ENCODE peak calls at places on chromosome 4, in nine cellular contexts. J is K562, P is ovary, M is heart left ventricle, C is vagina, K is right lobe of liver, N is HCT116, T is IMR-90, W is tibial nerve. H is an unnamed sample. For H3K27me3, the result is how much of the 10 kb centered on the place peaks cover.

GRCh38 chr4:118821590-118822293 is 14.2 kb downstream of the SEC24D start:
- DNase-seq in J (no peak), P (no peak), M (no peak), C (no peak), K (peak), N (no peak), T (no peak), W (no peak), H (no peak)

GRCh38 chr4:102642571-102643298 is 118.0 kb downstream of the MANBA start:
- DNase-seq in J (no peak), P (no peak), M (no peak), C (no peak), K (no peak), N (no peak), T (peak), W (no peak), H (no peak)

GRCh38 chr4:21470531-21470930 is 478.0 kb downstream of the KCNIP4 start:
- DNase-seq in J (no peak), P (no peak), M (no peak), C (no peak), K (no peak), N (no peak), T (no peak), W (no peak), H (no peak)

GRCh38 chr4:188328966-188329365 is 189.7 kb downstream of the TRIML1 start:
- DNase-seq in J (no peak), P (no peak), M (no peak), C (no peak), K (no peak), N (no peak), T (no peak), W (no peak), H (no peak)

GRCh38 chr4:82360298-82361177 is 13.3 kb downstream of the HNRNPD start:
- DNase-seq in J (peak), P (no peak), M (no peak), C (no peak), K (no peak), N (no peak), T (peak), W (peak), H (no peak)

GRCh38 chr4:164888096-164888495 is 11.1 kb downstream of the APELA start:
- DNase-seq in J (no peak), P (no peak), M (no peak), C (no peak), K (no peak), N (no peak), T (no peak), W (no peak), H (peak)

GRCh38 chr4:22689428-22689827 is 3.3 kb upstream of the GBA3 start:
- DNase-seq in J (no peak), P (no peak), M (no peak), C (no peak), K (no peak), N (no peak), T (no peak), W (no peak), H (no peak)

GRCh38 chr4:183430317-183430986 is 14.0 kb upstream of the CDKN2AIP start:
- DNase-seq in J (no peak), P (no peak), M (no peak), C (peak), K (no peak), N (no peak), T (no peak), W (no peak), H (no peak)

GRCh38 chr4:47643845-47644244 is 158.8 kb downstream of the ATP10D start:
- DNase-seq in J (no peak), P (no peak), M (no peak), C (no peak), K (no peak), N (no peak), T (no peak), W (no peak), H (no peak)

GRCh38 chr4:128528793-128529553 is 241.4 kb upstream of the PGRMC2 start:
- DNase-seq in J (no peak), P (no peak), M (peak), C (no peak), K (no peak), N (peak), T (peak), W (peak), H (no peak)

GRCh38 chr4:33149658-33150057 is 2429.5 kb downstream of the PCDH7 start:
- DNase-seq in J (no peak), P (no peak), M (no peak), C (no peak), K (no peak), N (no peak), T (no peak), W (no peak), H (no peak)

GRCh38 chr4:38190717-38191178 is 230.6 kb downstream of the PTTG2 start:
- DNase-seq in J (no peak), P (peak), M (peak), C (no peak), K (no peak), N (no peak), T (peak), W (no peak), H (no peak)

GRCh38 chr4:110005461-110006056 is 92.9 kb downstream of the EGF start:
- DNase-seq in J (peak), P (no peak), M (no peak), C (no peak), K (no peak), N (peak), T (peak), W (peak), H (no peak)

GRCh38 chr4:25878676-25879075 is 15.9 kb upstream of the SEL1L3 start:
- DNase-seq in J (no peak), P (no peak), M (no peak), C (no peak), K (no peak), N (no peak), T (no peak), W (no peak), H (no peak)

GRCh38 chr4:48225368-48226141 is 44.1 kb downstream of the TEC start:
- DNase-seq in J (no peak), P (no peak), M (no peak), C (no peak), K (no peak), N (no peak), T (no peak), W (no peak), H (no peak)

GRCh38 chr4:177008836-177009501 is 216.2 kb upstream of the VEGFC start:
- DNase-seq in J (no peak), P (no peak), M (no peak), C (no peak), K (no peak), N (no peak), T (peak), W (no peak), H (no peak)

GRCh38 chr4:78143634-78144033 is 86.5 kb downstream of the FRAS1 start:
- DNase-seq in J (no peak), P (no peak), M (no peak), C (no peak), K (no peak), N (no peak), T (no peak), W (no peak), H (no peak)

GRCh38 chr4:92629302-92629701 is 325.5 kb downstream of the GRID2 start:
- DNase-seq in J (no peak), P (no peak), M (no peak), C (no peak), K (no peak), N (no peak), T (no peak), W (no peak), H (no peak)

GRCh38 chr4:8128096-8128856 is 30.3 kb downstream of the ABLIM2 start:
- DNase-seq in J (no peak), P (no peak), M (no peak), C (no peak), K (no peak), N (no peak), T (no peak), W (no peak), H (no peak)

GRCh38 chr4:159764343-159764952 is 661.6 kb downstream of the RAPGEF2 start:
- DNase-seq in J (peak), P (no peak), M (no peak), C (no peak), K (no peak), N (peak), T (no peak), W (peak), H (peak)

GRCh38 chr4:115108850-115109249 is 4.6 kb downstream of the NDST4 start:
- DNase-seq in J (no peak), P (no peak), M (no peak), C (no peak), K (no peak), N (no peak), T (no peak), W (no peak), H (no peak)

GRCh38 chr4:8171941-8172924 is 13.6 kb upstream of the ABLIM2 start:
- DNase-seq in J (no peak), P (no peak), M (no peak), C (no peak), K (no peak), N (no peak), T (peak), W (no peak), H (no peak)

GRCh38 chr4:28916585-28916984 is 1803.6 kb upstream of the PCDH7 start:
- DNase-seq in J (no peak), P (no peak), M (no peak), C (no peak), K (no peak), N (no peak), T (no peak), W (no peak), H (no peak)

GRCh38 chr4:38078590-38079381 is 118.6 kb downstream of the PTTG2 start:
- DNase-seq in J (no peak), P (no peak), M (no peak), C (no peak), K (no peak), N (no peak), T (peak), W (no peak), H (no peak)

GRCh38 chr4:122827899-122828601 is 1.4 kb downstream of the FGF2 start:
- DNase-seq in J (peak), P (peak), M (no peak), C (no peak), K (no peak), N (no peak), T (peak), W (peak), H (no peak)

GRCh38 chr4:122824616-122825015 is 2.0 kb upstream of the FGF2 start:
- DNase-seq in J (peak), P (no peak), M (no peak), C (no peak), K (no peak), N (no peak), T (peak), W (no peak), H (no peak)

GRCh38 chr4:122826000-122826595 is 533 bp upstream of the FGF2 start:
- DNase-seq in J (no peak), P (no peak), M (no peak), C (no peak), K (no peak), N (no peak), T (peak), W (no peak), H (no peak)

GRCh38 chr4:122827258-122827887 is 742 bp downstream of the FGF2 start:
- DNase-seq in J (peak), P (peak), M (peak), C (no peak), K (peak), N (no peak), T (peak), W (peak), H (no peak)

GRCh38 chr4:122826596-122827257 is at the start of gene FGF2:
- DNase-seq in J (peak), P (peak), M (peak), C (no peak), K (peak), N (no peak), T (peak), W (peak), H (peak)
- TF ChIP-seq POLR2A in J (peak), P (peak), M (no peak), C (peak), K (no peak), N (no peak), T (peak), W (peak), H (no peak)

GRCh38 chr4:173498771-173499170 is 31.3 kb downstream of the HAND2 start:
- DNase-seq in J (no peak), P (no peak), M (no peak), C (no peak), K (no peak), N (no peak), T (no peak), W (no peak), H (no peak)

GRCh38 chr4:173501592-173502150 is 28.4 kb downstream of the HAND2 start:
- DNase-seq in J (no peak), P (no peak), M (no peak), C (no peak), K (no peak), N (no peak), T (no peak), W (no peak), H (no peak)

GRCh38 chr4:173499568-173500535 is 30.2 kb downstream of the HAND2 start:
- DNase-seq in J (no peak), P (no peak), M (no peak), C (no peak), K (no peak), N (no peak), T (no peak), W (no peak), H (no peak)

GRCh38 chr4:173503330-173504180 is 26.5 kb downstream of the HAND2 start:
- DNase-seq in J (no peak), P (no peak), M (no peak), C (no peak), K (no peak), N (no peak), T (no peak), W (no peak), H (no peak)

GRCh38 chr4:173500841-173501591 is 29.0 kb downstream of the HAND2 start:
- DNase-seq in J (no peak), P (no peak), M (no peak), C (no peak), K (no peak), N (no peak), T (no peak), W (no peak), H (no peak)
- H3K27me3 ChIP-seq in J (under half), P (under half), M (under half), C (under half), K (under half), N (under half), T (half or more), W (under half), H (under half)

GRCh38 chr4:73222466-73223257 is 35.9 kb downstream of the ANKRD17 start:
- DNase-seq in J (peak), P (peak), M (peak), C (no peak), K (no peak), N (peak), T (peak), W (peak), H (peak)
- TF ChIP-seq POLR2A in J (peak), P (peak), M (no peak), C (no peak), K (peak), N (no peak), T (peak), W (peak), H (peak)

DNA sequence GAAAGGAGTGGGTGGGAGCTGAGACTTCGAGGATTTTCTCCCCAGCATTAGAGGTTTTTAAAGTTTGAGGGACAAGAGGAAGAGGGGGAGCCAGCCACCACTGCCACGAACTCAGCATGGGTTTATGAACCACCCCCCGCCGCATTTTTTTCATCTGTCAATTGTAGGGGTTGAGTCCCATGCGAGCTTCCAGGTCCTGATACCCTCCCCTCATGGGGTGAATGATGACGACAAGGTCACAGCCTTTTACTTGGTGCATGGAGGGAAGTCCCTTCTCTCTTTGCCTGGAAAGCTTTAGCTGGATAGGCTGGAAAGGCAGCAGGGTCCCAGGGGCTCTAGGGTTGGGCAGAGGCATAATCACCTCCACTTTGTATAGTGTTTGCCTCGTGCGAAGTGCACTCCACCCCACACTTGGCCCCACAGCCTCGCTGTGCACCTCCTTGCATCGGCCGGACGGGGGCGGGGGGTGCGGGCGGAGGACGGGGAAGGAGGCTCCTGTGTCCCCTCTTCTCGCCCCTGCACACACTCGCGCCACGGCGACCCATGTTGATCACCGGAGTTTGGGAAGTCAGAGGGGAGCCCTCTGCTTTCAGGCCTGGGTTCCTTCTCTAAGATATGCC is 3.7 kb upstream of the NKX1-1 start:
- DNase-seq in J (no peak), P (no peak), M (no peak), C (no peak), K (peak), N (no peak), T (no peak), W (no peak), H (no peak)
- H3K27me3 ChIP-seq in J (under half), P (under half), M (half or more), C (under half), K (under half), N (under half), T (half or more), W (under half), H (half or more)

GRCh38 chr4:139454646-139455045 is 725 bp downstream of the RAB33B start:
- DNase-seq in J (no peak), P (no peak), M (no peak), C (no peak), K (no peak), N (no peak), T (no peak), W (no peak), H (no peak)

GRCh38 chr4:139453041-139453370 is 915 bp upstream of the RAB33B start:
- DNase-seq in J (no peak), P (no peak), M (no peak), C (no peak), K (no peak), N (no peak), T (no peak), W (peak), H (peak)

GRCh38 chr4:139453371-139454110 is 380 bp upstream of the RAB33B start:
- DNase-seq in J (peak), P (peak), M (peak), C (no peak), K (peak), N (peak), T (peak), W (peak), H (peak)

GRCh38 chr4:139455187-139455586 is 1.3 kb downstream of the RAB33B start:
- DNase-seq in J (no peak), P (no peak), M (no peak), C (no peak), K (no peak), N (no peak), T (no peak), W (no peak), H (no peak)

DNA sequence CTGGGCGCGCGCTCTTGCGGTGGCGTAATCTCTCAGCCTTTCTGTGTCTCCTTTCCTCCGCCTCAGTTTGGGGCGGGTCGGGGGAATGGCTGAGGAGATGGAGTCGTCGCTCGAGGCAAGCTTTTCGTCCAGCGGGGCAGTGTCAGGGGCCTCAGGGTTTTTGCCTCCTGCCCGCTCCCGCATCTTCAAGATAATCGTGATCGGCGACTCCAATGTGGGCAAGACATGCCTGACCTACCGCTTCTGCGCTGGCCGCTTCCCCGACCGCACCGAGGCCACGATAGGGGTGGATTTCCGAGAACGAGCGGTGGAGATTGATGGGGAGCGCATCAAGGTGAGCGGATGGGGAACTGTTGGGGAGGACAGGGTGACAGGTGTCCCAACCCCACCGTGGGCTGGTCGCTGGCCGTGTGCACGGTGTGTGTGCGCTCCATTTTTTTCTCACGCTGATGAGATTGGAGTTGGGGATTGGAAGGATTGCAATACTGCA is at the start of gene RAB33B:
- DNase-seq in J (no peak), P (no peak), M (no peak), C (no peak), K (no peak), N (no peak), T (peak), W (peak), H (no peak)
- TF ChIP-seq POLR2A in J (no peak), P (peak), M (no peak), C (peak), K (peak), N (no peak), T (no peak), W (peak), H (peak)

DNA sequence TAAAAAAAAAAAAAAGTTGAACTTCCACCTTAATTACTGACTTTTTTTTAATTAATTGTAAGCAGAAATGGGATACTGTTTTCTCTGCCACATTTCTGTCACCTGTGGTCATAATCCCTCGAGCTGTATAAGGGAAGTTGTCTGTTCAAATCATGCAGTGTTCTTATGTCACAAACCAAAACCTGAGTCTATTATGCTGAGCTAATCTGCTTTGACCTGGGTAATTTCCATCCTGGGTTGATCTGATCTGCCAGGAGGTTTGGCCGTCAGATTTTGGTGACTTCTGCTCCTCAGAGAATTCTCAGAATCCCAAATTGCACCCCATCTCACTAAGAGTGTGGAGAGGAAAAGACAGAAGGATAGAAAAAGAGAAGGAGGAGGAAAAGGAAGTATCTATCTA is 683.1 kb downstream of the KCTD8 start:
- DNase-seq in J (no peak), P (no peak), M (no peak), C (no peak), K (no peak), N (no peak), T (no peak), W (no peak), H (no peak)
- H3K27me3 ChIP-seq in J (under half), P (under half), M (under half), C (under half), K (under half), N (under half), T (under half), W (under half), H (under half)

DNA sequence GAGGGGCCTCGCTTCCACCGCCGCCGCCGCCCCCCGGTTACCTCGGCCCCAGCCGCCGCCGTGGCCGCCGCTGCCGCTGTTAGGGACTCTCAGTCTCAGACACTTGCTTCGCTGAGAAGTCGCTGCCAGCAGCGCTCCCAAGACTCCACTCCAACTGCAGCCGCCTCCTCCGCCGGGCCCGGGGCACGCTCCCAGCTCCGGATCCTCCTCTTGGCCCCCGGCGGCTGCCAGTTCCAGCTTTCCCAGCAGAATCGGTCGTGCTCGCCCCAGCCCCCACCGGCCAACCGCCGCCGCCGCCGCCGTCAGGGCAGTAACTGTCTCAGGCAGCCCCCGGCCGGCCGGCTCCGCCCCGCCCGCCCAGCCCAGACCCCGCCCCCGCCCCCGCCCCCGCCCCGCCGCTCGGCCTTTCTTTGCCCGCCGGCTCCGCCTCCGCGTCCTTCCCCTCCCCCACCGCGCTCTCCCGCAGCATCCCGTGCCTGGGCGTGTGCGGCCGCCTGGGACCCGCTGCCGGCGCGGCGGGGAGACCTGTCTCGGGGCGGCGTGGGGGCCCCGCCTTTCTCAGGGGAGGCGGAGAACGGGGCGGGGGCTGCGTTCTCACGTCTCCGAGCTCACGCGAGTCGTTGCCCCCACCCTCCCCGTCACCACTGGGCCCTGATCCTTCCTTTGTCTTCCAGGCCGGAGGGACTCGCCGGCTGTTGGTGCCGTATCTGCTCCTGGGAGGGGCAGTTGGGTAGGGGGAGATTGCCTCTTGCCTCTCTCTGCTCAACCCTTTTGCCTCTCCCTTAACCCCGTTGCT is at the start of gene ANKRD50:
- DNase-seq in J (peak), P (peak), M (peak), C (no peak), K (peak), N (peak), T (peak), W (peak), H (peak)
- TF ChIP-seq POLR2A in J (peak), P (peak), M (no peak), C (peak), K (peak), N (peak), T (peak), W (peak), H (peak)